ENCODE peak calls at places on chromosomes 3 and 15, in five cellular contexts. D is adrenal gland, K is H1, Y is breast epithelium, H is transverse colon. N is an unnamed sample.

GRCh38 chr3:141740349-141740748 is 2.3 kb downstream of the RNF7 start:
- DNase-seq in D (no peak), K (no peak), Y (no peak), H (no peak), N (no peak)

GRCh38 chr3:87260270-87260669 is 16.1 kb downstream of the POU1F1 start:
- DNase-seq in D (peak; percentile 33), K (peak; percentile 56), Y (no peak), H (peak; percentile 28), N (no peak)

GRCh38 chr3:185561374-185561943 is 9.1 kb upstream of the LIPH start:
- DNase-seq in D (no peak), K (no peak), Y (peak; percentile 17), H (peak; percentile 58), N (no peak)

GRCh38 chr15:58908550-58909309 is 24.7 kb downstream of the SLTM start:
- DNase-seq in D (no peak), K (no peak), Y (no peak), H (no peak), N (no peak)

GRCh38 chr3:133490468-133491351 is 82.8 kb upstream of the CDV3 start:
- DNase-seq in D (no peak), K (no peak), Y (no peak), H (peak; percentile 71), N (no peak)

GRCh38 chr3:29871087-29871486 is 590.2 kb downstream of the RBMS3 start:
- DNase-seq in D (no peak), K (no peak), Y (no peak), H (no peak), N (no peak)

GRCh38 chr3:6717026-6717943 is 143.6 kb upstream of the GRM7 start:
- DNase-seq in D (no peak), K (no peak), Y (no peak), H (no peak), N (no peak)

GRCh38 chr15:75577401-75578205 is 1.5 kb downstream of the PTPN9 start:
- DNase-seq in D (no peak), K (no peak), Y (no peak), H (no peak), N (no peak)

GRCh38 chr15:57321973-57322601 is 54.2 kb upstream of the CGNL1 start:
- DNase-seq in D (no peak), K (no peak), Y (no peak), H (no peak), N (no peak)

GRCh38 chr15:90309050-90309449 is 43.0 kb upstream of the ZNF774 start:
- DNase-seq in D (no peak), K (peak; percentile 20), Y (no peak), H (no peak), N (no peak)

GRCh38 chr3:53134631-53135232 is 4.5 kb upstream of the RFT1 start:
- DNase-seq in D (peak; percentile 75), K (peak; percentile 78), Y (peak; percentile 77), H (peak; percentile 89), N (peak; percentile 7)

GRCh38 chr15:43100971-43101370 is 4.9 kb downstream of the UBR1 start:
- DNase-seq in D (no peak), K (no peak), Y (no peak), H (no peak), N (no peak)

GRCh38 chr3:88057650-88058321 is 1.0 kb downstream of the CGGBP1 start:
- DNase-seq in D (no peak), K (no peak), Y (no peak), H (no peak), N (no peak)

GRCh38 chr3:105518201-105518600 is 151.5 kb downstream of the ALCAM start:
- DNase-seq in D (no peak), K (no peak), Y (no peak), H (no peak), N (no peak)

GRCh38 chr3:52204337-52205073 is 6.5 kb downstream of the ALAS1 start:
- DNase-seq in D (no peak), K (no peak), Y (peak; percentile 56), H (peak; percentile 37), N (no peak)

GRCh38 chr3:45381168-45381852 is 7.1 kb upstream of the LARS2 start:
- DNase-seq in D (no peak), K (no peak), Y (no peak), H (peak; percentile 38), N (no peak)

GRCh38 chr3:125134952-125135351 is 77.6 kb downstream of the SLC12A8 start:
- DNase-seq in D (no peak), K (no peak), Y (peak; percentile 41), H (no peak), N (no peak)

GRCh38 chr3:82133070-82133606 is 371.7 kb upstream of the GBE1 start:
- DNase-seq in D (peak; percentile 40), K (peak; percentile 64), Y (peak; percentile 28), H (peak; percentile 48), N (no peak)

GRCh38 chr15:66369773-66370651 is 13.5 kb upstream of the TIPIN start:
- DNase-seq in D (no peak), K (no peak), Y (no peak), H (no peak), N (no peak)

GRCh38 chr3:189204467-189204866 is 32.7 kb downstream of the TPRG1 start:
- DNase-seq in D (no peak), K (no peak), Y (no peak), H (no peak), N (no peak)

GRCh38 chr15:75349851-75350588 is 3.2 kb downstream of the NEIL1 start:
- DNase-seq in D (no peak), K (no peak), Y (no peak), H (peak; percentile 66), N (no peak)

GRCh38 chr3:59056706-59057105 is 6.9 kb upstream of the CFAP20DC start:
- DNase-seq in D (no peak), K (no peak), Y (no peak), H (no peak), N (no peak)

GRCh38 chr15:44713006-44713966 is 2.0 kb downstream of the B2M start:
- DNase-seq in D (no peak), K (no peak), Y (no peak), H (no peak), N (no peak)

GRCh38 chr3:72341943-72342342 is 506.3 kb downstream of the SHQ1 start:
- DNase-seq in D (no peak), K (no peak), Y (no peak), H (no peak), N (no peak)

GRCh38 chr15:63379492-63380150 is 2.0 kb downstream of the CA12 start:
- DNase-seq in D (no peak), K (no peak), Y (no peak), H (no peak), N (no peak)

GRCh38 chr3:52175416-52176187 is 21.4 kb upstream of the POC1A start:
- DNase-seq in D (no peak), K (no peak), Y (no peak), H (no peak), N (no peak)

DNA sequence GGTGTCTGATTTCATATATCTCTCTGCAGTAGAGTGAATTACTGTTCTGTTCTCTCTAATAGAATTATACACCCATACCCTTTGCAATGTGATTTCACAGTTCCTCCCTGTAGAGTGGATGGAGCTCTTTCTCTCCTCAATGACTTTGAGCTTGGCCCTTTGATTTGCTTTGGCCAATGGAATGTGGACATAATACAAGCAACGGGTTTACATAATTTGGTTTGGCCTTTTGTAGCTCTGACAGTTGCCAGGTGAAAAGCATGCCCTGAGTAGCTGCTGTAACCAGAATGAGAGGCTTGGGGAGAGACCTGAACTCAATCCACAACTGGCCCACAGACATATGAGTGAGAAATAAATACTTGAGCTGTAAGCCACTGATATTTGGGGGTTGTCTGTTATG is 32.1 kb downstream of the ZDHHC23 start:
- DNase-seq in D (no peak), K (no peak), Y (no peak), H (no peak), N (no peak)
- TF ChIP-seq CTCF in D (no peak), K (no peak), Y (no peak), H (no peak), N (no peak)

GRCh38 chr3:176964656-176965055 is 232.6 kb downstream of the TBL1XR1 start:
- DNase-seq in D (no peak), K (no peak), Y (no peak), H (no peak), N (no peak)
- H3K4me1 ChIP-seq in D (no peaks in the 10 kb centered on the region), K (no peaks in the 10 kb centered on the region), Y (no peaks in the 10 kb centered on the region), H (no peaks in the 10 kb centered on the region), N (no peaks in the 10 kb centered on the region)

GRCh38 chr3:167651820-167652219 is 1.9 kb downstream of the WDR49 start:
- DNase-seq in D (no peak), K (no peak), Y (no peak), H (no peak), N (no peak)

GRCh38 chr3:167649731-167650130 is 4.0 kb downstream of the WDR49 start:
- DNase-seq in D (no peak), K (no peak), Y (no peak), H (no peak), N (no peak)

GRCh38 chr3:167650459-167650858 is 3.3 kb downstream of the WDR49 start:
- DNase-seq in D (no peak), K (no peak), Y (no peak), H (no peak), N (no peak)

GRCh38 chr3:167653750-167654149 is at the start of gene WDR49:
- DNase-seq in D (no peak), K (no peak), Y (no peak), H (no peak), N (no peak)

GRCh38 chr3:167653155-167653554 is 587 bp downstream of the WDR49 start:
- DNase-seq in D (no peak), K (no peak), Y (no peak), H (no peak), N (no peak)
- TF ChIP-seq CTCF in D (no peak), K (no peak), Y (no peak), H (no peak), N (no peak)

GRCh38 chr3:16318216-16318615 is 53.2 kb downstream of the OXNAD1 start:
- DNase-seq in D (no peak), K (no peak), Y (no peak), H (no peak), N (no peak)
- H3K4me1 ChIP-seq in D (no peaks in the 10 kb centered on the region), K (no peaks in the 10 kb centered on the region), Y (no peaks in the 10 kb centered on the region), H (peaks cover 4% of the 10 kb centered on the region), N (peaks cover 33% of the 10 kb centered on the region)

DNA sequence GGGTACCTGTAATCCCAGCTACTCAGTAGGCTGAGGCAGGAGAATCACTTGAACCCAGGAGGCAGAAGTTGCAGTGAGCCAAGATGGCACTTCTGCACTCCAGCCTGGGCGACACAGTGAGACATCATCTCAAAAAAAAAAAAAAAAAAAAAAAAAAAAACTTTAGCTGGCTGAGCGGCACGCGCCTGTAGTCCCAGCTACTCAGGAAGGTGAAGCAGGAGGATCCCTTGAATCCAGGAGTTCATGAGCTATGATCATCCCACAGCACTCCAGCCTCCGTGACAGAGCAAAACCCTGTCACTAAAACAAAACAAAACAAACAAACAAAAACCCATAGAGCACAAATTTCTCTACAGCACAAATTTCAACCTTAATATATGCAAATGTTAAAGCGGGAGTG is 16.5 kb upstream of the TFRC start:
- DNase-seq in D (no peak), K (no peak), Y (no peak), H (no peak), N (no peak)
- TF ChIP-seq CTCF in D (no peak), K (no peak), Y (no peak), H (no peak), N (no peak)

N was measured in esophagus squamous epithelium.